ENCODE peak calls at places on chromosomes 6 and 20, in nine cellular contexts. Z is mammary epithelial cell; U is fibroblast of lung; T is H9; Y is right atrium auricular region; O is heart left ventricle; A is CD4-positive, alpha-beta T cell; S is esophagus squamous epithelium; I is neural crest cell. R is an unnamed sample.

GRCh38 chr20:61835301-61835700 is 230.4 kb downstream of the TAF4 start:
- DNase-seq in S (no peak), A (no peak), O (no peak), I (no peak), U (peak; percentile 10), T (no peak), Y (no peak), Z (no peak), R (no peak)

GRCh38 chr20:38730989-38731737 is 6.9 kb downstream of the SLC32A1 start:
- DNase-seq in A (peak; percentile 66), Z (peak; percentile 53), T (peak; percentile 91), U (peak; percentile 31), S (no peak), I (peak; percentile 74), Y (no peak), O (peak; percentile 44), R (peak; percentile 70)

GRCh38 chr6:79614326-79615285 is 16.5 kb upstream of the SH3BGRL2 start:
- DNase-seq in Y (no peak), U (no peak), A (no peak), I (no peak), Z (no peak), O (no peak), S (no peak), T (no peak), R (no peak)

GRCh38 chr20:34753706-34754461 is 49.7 kb downstream of the TP53INP2 start:
- DNase-seq in T (no peak), O (no peak), S (no peak), Z (peak; percentile 10), I (no peak), Y (no peak), A (no peak), U (peak; percentile 14), R (no peak)

GRCh38 chr20:61940976-61941720 is 124.5 kb downstream of the TAF4 start:
- DNase-seq in Z (no peak), O (no peak), A (no peak), T (no peak), I (no peak), S (no peak), U (no peak), Y (no peak), R (no peak)

GRCh38 chr6:69164564-69165252 is 529.6 kb downstream of the ADGRB3 start:
- DNase-seq in Z (no peak), A (no peak), S (no peak), I (no peak), O (no peak), T (peak; percentile 41), U (no peak), Y (no peak), R (no peak)

GRCh38 chr20:20362774-20363435 is 5.0 kb upstream of the INSM1 start:
- DNase-seq in O (no peak), U (no peak), Y (no peak), I (peak; percentile 30), A (no peak), T (peak; percentile 76), Z (no peak), S (no peak), R (no peak)

GRCh38 chr6:137589067-137589848 is 95.1 kb upstream of the OLIG3 start:
- DNase-seq in I (no peak), A (peak; percentile 22), O (no peak), U (peak; percentile 35), Z (peak; percentile 45), S (no peak), Y (no peak), T (peak; percentile 86), R (no peak)

GRCh38 chr6:134117409-134117808 is 65.0 kb upstream of the SLC2A12 start:
- DNase-seq in A (no peak), O (no peak), Y (no peak), I (no peak), T (no peak), Z (no peak), U (peak; percentile 41), S (no peak), R (no peak)

GRCh38 chr6:138465007-138465645 is 34.2 kb downstream of the NHSL1 start:
- DNase-seq in Y (no peak), A (no peak), O (no peak), I (no peak), Z (peak; percentile 100), U (peak; percentile 99), S (no peak), T (no peak), R (no peak)

GRCh38 chr20:63522981-63523611 is 2.5 kb downstream of the PPDPF start:
- DNase-seq in U (no peak), Z (no peak), A (no peak), S (no peak), I (no peak), O (peak; percentile 9), T (no peak), Y (no peak), R (peak; percentile 36)

GRCh38 chr20:1537731-1538058 is 19.8 kb downstream of the SIRPD start:
- DNase-seq in A (no peak), I (no peak), Z (no peak), O (peak; percentile 39), T (no peak), Y (no peak), U (no peak), S (peak; percentile 10), R (no peak)

GRCh38 chr6:52654592-52654991 is 16.3 kb upstream of the TMEM14A start:
- DNase-seq in O (no peak), I (no peak), U (no peak), Z (no peak), Y (no peak), S (no peak), T (no peak), A (no peak), R (no peak)

GRCh38 chr20:13494019-13494418 is 144.7 kb downstream of the TASP1 start:
- DNase-seq in I (no peak), O (no peak), A (no peak), T (no peak), S (no peak), Y (no peak), Z (peak; percentile 31), U (peak; percentile 22), R (no peak)

GRCh38 chr6:168437751-168438150 is 3.2 kb upstream of the SMOC2 start:
- DNase-seq in S (no peak), O (no peak), U (no peak), A (no peak), I (no peak), T (no peak), Z (no peak), Y (no peak), R (no peak)

GRCh38 chr20:54103762-54104600 is 33.6 kb upstream of the BCAS1 start:
- DNase-seq in A (no peak), S (no peak), T (no peak), U (no peak), O (no peak), Z (no peak), Y (no peak), I (no peak), R (no peak)
- TF ChIP-seq CTCF in A (peak; percentile 31), S (no peak), T (no peak), U (no peak), O (no peak), Z (no peak), Y (no peak), I (no peak), R (no peak)

GRCh38 chr6:167308207-167308606 is 16.7 kb upstream of the TTLL2 start:
- DNase-seq in O (no peak), A (no peak), Z (no peak), T (no peak), Y (no peak), U (no peak), I (no peak), S (no peak), R (no peak)
- TF ChIP-seq CTCF in O (no peak), A (no peak), Z (no peak), T (no peak), Y (no peak), U (no peak), I (no peak), S (no peak), R (no peak)

GRCh38 chr6:3193102-3193837 is 34.2 kb downstream of the TUBB2B start:
- DNase-seq in T (peak; percentile 43), O (no peak), Y (no peak), U (no peak), S (no peak), Z (no peak), I (peak; percentile 45), A (no peak), R (no peak)

GRCh38 chr6:3196770-3197169 is 30.7 kb downstream of the TUBB2B start:
- DNase-seq in S (no peak), U (no peak), I (no peak), Z (no peak), O (no peak), Y (no peak), T (no peak), A (no peak), R (no peak)

GRCh38 chr6:3195377-3195694 is 32.1 kb downstream of the TUBB2B start:
- DNase-seq in S (no peak), A (no peak), T (no peak), O (no peak), U (no peak), Y (no peak), I (no peak), Z (no peak), R (no peak)

GRCh38 chr6:3194535-3195376 is 32.7 kb downstream of the TUBB2B start:
- DNase-seq in O (peak; percentile 59), I (peak; percentile 48), S (no peak), Y (no peak), Z (no peak), U (peak; percentile 79), A (no peak), T (peak; percentile 65), R (no peak)

GRCh38 chr6:3195695-3196497 is 31.6 kb downstream of the TUBB2B start:
- DNase-seq in T (peak; percentile 76), Z (no peak), U (peak; percentile 36), A (no peak), Y (no peak), I (peak; percentile 54), S (no peak), O (no peak), R (no peak)
- TF ChIP-seq CTCF in T (peak; percentile 59), Z (no peak), U (no peak), A (no peak), Y (no peak), I (no peak), S (no peak), O (no peak), R (no peak)

GRCh38 chr20:46367234-46367633 is 39.2 kb downstream of the ELMO2 start:
- DNase-seq in Y (no peak), A (no peak), Z (no peak), I (no peak), U (no peak), T (no peak), O (no peak), S (no peak), R (no peak)

GRCh38 chr20:46363874-46364669 is 42.3 kb downstream of the ELMO2 start:
- DNase-seq in T (peak; percentile 91), O (peak; percentile 89), S (peak; percentile 18), Y (peak; percentile 89), I (peak; percentile 84), Z (peak; percentile 80), A (peak; percentile 84), U (peak; percentile 90), R (peak; percentile 89)

GRCh38 chr20:46366826-46367225 is 39.6 kb downstream of the ELMO2 start:
- DNase-seq in Z (no peak), O (no peak), Y (no peak), A (no peak), I (no peak), U (no peak), T (no peak), S (no peak), R (no peak)

GRCh38 chr20:46364670-46365482 is 41.5 kb downstream of the ELMO2 start:
- DNase-seq in O (no peak), T (no peak), Y (no peak), I (no peak), Z (no peak), U (no peak), A (no peak), S (no peak), R (peak; percentile 32)

GRCh38 chr20:46365483-46366215 is 40.8 kb downstream of the ELMO2 start:
- DNase-seq in A (no peak), Z (no peak), S (no peak), Y (no peak), O (no peak), I (no peak), U (no peak), T (no peak), R (no peak)
- TF ChIP-seq CTCF in A (no peak), Z (no peak), S (no peak), Y (no peak), O (no peak), I (no peak), U (no peak), T (no peak), R (no peak)

R was measured in body of pancreas.